ENCODE peak calls at places on chromosomes 5 and 9, in four cellular contexts. K is psoas muscle, H is coronary artery, P is kidney. W is an unnamed sample.

GRCh38 chr9:117224676-117225075 is 190.2 kb downstream of the ASTN2 start:
- DNase-seq in H (no peak), P (no peak), K (no peak), W (no peak)

GRCh38 chr5:146447734-146448380 is 724 bp downstream of the TCERG1 start:
- DNase-seq in H (no peak), P (no peak), K (no peak), W (no peak)

GRCh38 chr9:26181836-26182235 is 503.6 kb upstream of the TUSC1 start:
- DNase-seq in H (no peak), K (no peak), P (no peak), W (no peak)

GRCh38 chr5:145586664-145587307 is 248.4 kb downstream of the PRELID2 start:
- DNase-seq in H (no peak), K (no peak), P (no peak), W (no peak)

GRCh38 chr5:67073045-67073444 is 123.6 kb downstream of the CD180 start:
- DNase-seq in H (no peak), K (no peak), P (no peak), W (no peak)

GRCh38 chr5:138606378-138606777 is 31.2 kb upstream of the HSPA9 start:
- DNase-seq in P (no peak), K (no peak), H (no peak), W (no peak)

GRCh38 chr5:34564706-34565235 is 91.4 kb upstream of the RAI14 start:
- DNase-seq in H (no peak), K (peak; percentile 15), P (no peak), W (no peak)

GRCh38 chr9:92952861-92953620 is 5.7 kb downstream of the FGD3 start:
- DNase-seq in P (no peak), K (no peak), H (no peak), W (no peak)

GRCh38 chr9:89022071-89022721 is 30.9 kb downstream of the S1PR3 start:
- DNase-seq in P (no peak), H (no peak), K (no peak), W (peak; percentile 83)

GRCh38 chr5:173744527-173744926 is 128.1 kb upstream of the BOD1 start:
- DNase-seq in K (no peak), H (no peak), P (no peak), W (no peak)

GRCh38 chr5:541888-542692 is 17.8 kb upstream of the SLC9A3 start:
- DNase-seq in H (no peak), P (peak; percentile 45), K (peak; percentile 4), W (peak; percentile 63)

GRCh38 chr9:121987312-121987711 is 105.8 kb downstream of the TTLL11 start:
- DNase-seq in P (no peak), H (no peak), K (no peak), W (no peak)

GRCh38 chr9:134551657-134552348 is 89.8 kb upstream of the COL5A1 start:
- DNase-seq in P (peak; percentile 93), K (peak; percentile 57), H (no peak), W (peak; percentile 55)

GRCh38 chr5:142378737-142379365 is 54.0 kb upstream of the SPRY4 start:
- DNase-seq in H (no peak), K (no peak), P (no peak), W (no peak)

GRCh38 chr5:16570121-16570815 is 46.5 kb downstream of the RETREG1 start:
- DNase-seq in P (no peak), K (no peak), H (no peak), W (no peak)

GRCh38 chr9:133064241-133065069 is 2.7 kb downstream of the CEL start:
- DNase-seq in K (no peak), H (no peak), P (peak; percentile 64), W (peak; percentile 63)

GRCh38 chr9:967851-968641 is 8.4 kb upstream of the DMRT3 start:
- DNase-seq in H (no peak), K (no peak), P (no peak), W (no peak)

GRCh38 chr5:139579-140442 is 47.8 kb downstream of the PLEKHG4B start:
- DNase-seq in P (no peak), H (no peak), K (no peak), W (peak; percentile 78)

GRCh38 chr9:110114086-110114887 is 93.7 kb downstream of the C9orf152 start:
- DNase-seq in P (no peak), H (peak; percentile 8), K (no peak), W (no peak)

GRCh38 chr9:123002754-123003153 is 30.7 kb upstream of the GPR21 start:
- DNase-seq in P (no peak), H (no peak), K (no peak), W (no peak)

GRCh38 chr5:100407053-100407452 is 128.1 kb upstream of the FAM174A start:
- DNase-seq in H (no peak), K (no peak), P (no peak), W (no peak)

GRCh38 chr9:98572054-98572627 is 136.6 kb downstream of the GABBR2 start:
- DNase-seq in K (no peak), P (no peak), H (no peak), W (no peak)

GRCh38 chr5:78411596-78411995 is 51.2 kb downstream of the SCAMP1 start:
- DNase-seq in P (no peak), K (no peak), H (no peak), W (no peak)

GRCh38 chr5:61281686-61282085 is 50.4 kb upstream of the ZSWIM6 start:
- DNase-seq in H (no peak), P (no peak), K (no peak), W (no peak)

GRCh38 chr5:75756191-75756590 is 39.0 kb upstream of the POC5 start:
- DNase-seq in P (no peak), H (no peak), K (no peak), W (no peak)

GRCh38 chr5:112630246-112631009 is 107.3 kb upstream of the APC start:
- DNase-seq in H (no peak), P (no peak), K (no peak), W (no peak)

GRCh38 chr5:98218838-98219237 is 554.6 kb upstream of the RGMB start:
- DNase-seq in K (no peak), P (no peak), H (no peak), W (no peak)

GRCh38 chr5:59079622-59080620 is 497.0 kb downstream of the RAB3C start:
- DNase-seq in P (no peak), H (no peak), K (no peak), W (no peak)

GRCh38 chr5:76692274-76692540 is 23.7 kb upstream of the F2R start:
- DNase-seq in K (no peak), P (no peak), H (no peak), W (no peak)

GRCh38 chr9:68574150-68574549 is 33.5 kb upstream of the TMEM252 start:
- DNase-seq in H (no peak), K (no peak), P (no peak), W (no peak)

GRCh38 chr9:37187269-37187668 is 66.9 kb downstream of the ZCCHC7 start:
- DNase-seq in P (no peak), K (no peak), H (no peak), W (no peak)

GRCh38 chr5:115418788-115419187 is 122.3 kb upstream of the CCDC112 start:
- DNase-seq in P (no peak), H (no peak), K (no peak), W (no peak)

GRCh38 chr5:143442398-143442797 is 38.9 kb upstream of the NR3C1 start:
- DNase-seq in P (no peak), K (no peak), H (no peak), W (no peak)

GRCh38 chr9:126985870-126986498 is 71.4 kb downstream of the RALGPS1 start:
- DNase-seq in P (peak; percentile 82), H (peak; percentile 60), K (peak; percentile 69), W (no peak)

GRCh38 chr9:105188746-105189145 is 55.7 kb upstream of the SLC44A1 start:
- DNase-seq in K (no peak), P (no peak), H (no peak), W (no peak)

GRCh38 chr5:168198359-168198758 is 93.1 kb upstream of the WWC1 start:
- DNase-seq in H (no peak), K (no peak), P (no peak), W (no peak)
- H3K4me3 ChIP-seq in H (no peak overlapping the region), K (no peak overlapping the region), P (no peak overlapping the region), W (no peak overlapping the region)

GRCh38 chr9:129672702-129673101 is 7.3 kb downstream of the PRRX2 start:
- DNase-seq in H (no peak), P (no peak), K (no peak), W (no peak)
- H3K27ac ChIP-seq in H (no peak overlapping the region), P (no peak overlapping the region), K (no peak overlapping the region), W (no peak overlapping the region)

GRCh38 chr9:77743381-77743780 is 95.3 kb upstream of the GNA14 start:
- DNase-seq in P (no peak), K (no peak), H (no peak), W (no peak)
- H3K4me3 ChIP-seq in P (no peak overlapping the region), K (no peak overlapping the region), H (no peak overlapping the region), W (no peak overlapping the region)

GRCh38 chr9:34519321-34520020 is 3.3 kb downstream of the ENHO start:
- DNase-seq in H (no peak), P (no peak), K (no peak), W (no peak)

GRCh38 chr9:34518110-34518616 is 4.6 kb downstream of the ENHO start:
- DNase-seq in P (no peak), H (no peak), K (no peak), W (no peak)

GRCh38 chr9:34520096-34520495 is 2.7 kb downstream of the ENHO start:
- DNase-seq in P (no peak), K (no peak), H (no peak), W (no peak)

GRCh38 chr9:34517185-34517584 is 5.6 kb downstream of the ENHO start:
- DNase-seq in H (no peak), P (no peak), K (no peak), W (no peak)

GRCh38 chr9:34518896-34519295 is 3.9 kb downstream of the ENHO start:
- DNase-seq in K (no peak), H (no peak), P (no peak), W (no peak)
- H3K27ac ChIP-seq in K (no peak overlapping the region), H (no peak overlapping the region), P (no peak overlapping the region), W (no peak overlapping the region)

DNA sequence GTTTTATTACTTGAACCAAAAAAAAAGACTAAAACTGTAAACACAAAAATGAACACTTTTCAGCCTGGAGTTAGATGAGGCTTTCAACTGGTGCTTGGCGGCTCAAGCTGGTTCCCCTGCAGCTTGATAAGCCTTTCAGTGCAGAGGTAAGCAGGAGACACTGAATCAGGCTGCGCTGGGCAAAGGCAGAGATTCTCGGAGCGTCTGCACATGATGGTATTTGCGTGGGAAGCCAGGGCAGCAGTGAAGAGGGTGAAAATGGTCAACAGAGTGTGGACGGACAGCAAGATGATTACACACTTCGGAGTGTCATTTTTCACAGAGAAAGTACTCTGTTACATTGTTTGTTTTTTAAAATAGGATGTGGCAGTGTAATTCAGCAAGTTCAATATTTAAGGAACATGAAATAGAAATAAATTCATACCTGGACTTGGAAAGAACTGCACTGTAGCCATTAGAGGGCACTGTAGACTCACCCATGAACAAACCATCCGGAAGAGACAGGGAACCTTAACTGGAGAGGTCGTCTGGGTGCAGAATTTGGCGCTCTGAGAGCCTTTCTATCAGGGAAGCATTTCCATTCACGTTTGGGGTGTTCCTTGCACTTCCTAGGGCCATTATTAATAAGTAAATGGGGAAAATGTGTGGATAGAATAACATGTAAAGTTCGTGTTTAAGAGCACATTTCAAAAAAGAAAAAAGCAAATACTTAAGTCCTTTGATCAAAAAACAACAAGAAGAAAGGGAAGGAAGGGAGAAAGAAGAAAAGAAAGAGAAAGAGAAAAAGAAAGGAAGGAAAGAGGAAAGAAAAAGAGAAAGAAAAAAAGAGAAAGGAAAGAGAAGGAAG is 69.8 kb downstream of the ICE1 start:
- DNase-seq in P (no peak), H (no peak), K (no peak), W (no peak)
- H3K4me3 ChIP-seq in P (no peak overlapping the region), H (no peak overlapping the region), K (no peak overlapping the region), W (no peak overlapping the region)

W was measured in left lung.